ENCODE peak calls at places on chromosome 12, in seven cellular contexts. I is GM12864, O is fibroblast of mammary gland, P is colonic mucosa, B is ovary, Z is pancreas, L is heart left ventricle. D is an unnamed sample.

GRCh38 chr12:75389061-75389460 is 1.8 kb upstream of the GLIPR1L2 start:
- DNase-seq in L (no peak), I (no peak), P (no peak), Z (no peak), B (no peak), O (peak), D (no peak)

GRCh38 chr12:19200261-19200660 is 70.7 kb downstream of the PLEKHA5 start:
- DNase-seq in B (no peak), L (no peak), Z (no peak), P (no peak), I (no peak), O (peak), D (no peak)

GRCh38 chr12:33376153-33376552 is 63.5 kb downstream of the SYT10 start:
- DNase-seq in L (no peak), O (no peak), P (no peak), I (no peak), B (no peak), Z (no peak), D (no peak)

GRCh38 chr12:93019911-93020224 is 90.8 kb upstream of the EEA1 start:
- DNase-seq in B (peak), O (no peak), I (no peak), P (peak), Z (peak), L (no peak), D (no peak)

GRCh38 chr12:4932576-4932975 is 22.9 kb downstream of the KCNA1 start:
- DNase-seq in I (no peak), Z (no peak), P (no peak), L (no peak), B (no peak), O (no peak), D (no peak)

GRCh38 chr12:128787827-128788226 is 35.9 kb downstream of the SLC15A4 start:
- DNase-seq in L (no peak), P (no peak), O (no peak), I (no peak), B (no peak), Z (no peak), D (no peak)

GRCh38 chr12:62686938-62687337 is 220.3 kb downstream of the MON2 start:
- DNase-seq in O (peak), P (no peak), B (no peak), I (no peak), L (no peak), Z (no peak), D (no peak)

GRCh38 chr12:32877670-32878459 is 18.7 kb downstream of the PKP2 start:
- DNase-seq in Z (peak), B (no peak), I (no peak), L (peak), O (peak), P (no peak), D (no peak)

GRCh38 chr12:121711925-121712461 is 559 bp upstream of the TMEM120B start:
- DNase-seq in I (no peak), O (peak), P (peak), B (no peak), Z (peak), L (peak), D (peak)

GRCh38 chr12:1611775-1612174 is 17.3 kb upstream of the WNT5B start:
- DNase-seq in L (no peak), B (no peak), Z (no peak), O (peak), P (no peak), I (no peak), D (no peak)

GRCh38 chr12:62977419-62977818 is 42.5 kb upstream of the PPM1H start:
- DNase-seq in O (peak), I (no peak), Z (no peak), L (no peak), B (no peak), P (no peak), D (no peak)

GRCh38 chr12:66071556-66071955 is 59.0 kb downstream of the LLPH start:
- DNase-seq in B (no peak), P (no peak), O (no peak), L (no peak), Z (no peak), I (no peak), D (no peak)

GRCh38 chr12:118038122-118038521 is 21.6 kb downstream of the RFC5 start:
- DNase-seq in Z (no peak), L (no peak), P (no peak), I (no peak), O (no peak), B (no peak), D (no peak)

GRCh38 chr12:96571101-96571862 is 81.9 kb downstream of the CFAP54 start:
- DNase-seq in O (peak), L (no peak), P (no peak), Z (no peak), B (no peak), I (peak), D (no peak)

GRCh38 chr12:88932457-88932856 is 352.2 kb upstream of the KITLG start:
- DNase-seq in Z (no peak), B (no peak), I (no peak), P (no peak), L (no peak), O (no peak), D (no peak)

GRCh38 chr12:100266163-100266801 is 597 bp downstream of the DEPDC4 start:
- DNase-seq in L (no peak), I (no peak), Z (peak), P (no peak), O (no peak), B (peak), D (no peak)

GRCh38 chr12:96501139-96501741 is 11.9 kb downstream of the CFAP54 start:
- DNase-seq in B (no peak), O (peak), Z (peak), L (peak), P (peak), I (peak), D (no peak)

GRCh38 chr12:4908694-4909396 is 860 bp upstream of the KCNA1 start:
- DNase-seq in I (no peak), P (no peak), L (no peak), Z (no peak), B (no peak), O (peak), D (peak)

GRCh38 chr12:105228494-105228893 is 7.5 kb downstream of the APPL2 start:
- DNase-seq in I (no peak), O (peak), Z (no peak), L (no peak), B (no peak), P (no peak), D (no peak)

GRCh38 chr12:2353691-2354090 is 300.9 kb downstream of the CACNA1C start:
- DNase-seq in Z (no peak), P (no peak), B (no peak), L (no peak), I (no peak), O (no peak), D (no peak)

GRCh38 chr12:76006028-76006916 is 25.3 kb downstream of the PHLDA1 start:
- DNase-seq in B (no peak), O (no peak), L (no peak), P (no peak), Z (no peak), I (no peak), D (no peak)

GRCh38 chr12:76346798-76347420 is 1.3 kb downstream of the BBS10 start:
- DNase-seq in B (no peak), Z (no peak), L (no peak), O (peak), I (peak), P (no peak), D (no peak)

GRCh38 chr12:32496946-32497345 is 97.6 kb downstream of the FGD4 start:
- DNase-seq in P (no peak), Z (no peak), B (no peak), L (no peak), I (no peak), O (no peak), D (no peak)

GRCh38 chr12:9736931-9737705 is 4.2 kb upstream of the CLECL1 start:
- DNase-seq in O (no peak), P (no peak), B (no peak), I (no peak), Z (no peak), L (no peak), D (no peak)

GRCh38 chr12:9731393-9731792 is 1.5 kb downstream of the CLECL1 start:
- DNase-seq in I (no peak), O (no peak), B (no peak), L (no peak), P (no peak), Z (no peak), D (no peak)

GRCh38 chr12:9732966-9733461 is at the start of gene CLECL1:
- DNase-seq in O (no peak), P (no peak), I (peak), B (no peak), Z (no peak), L (no peak), D (no peak)

GRCh38 chr12:9731797-9732196 is 1.1 kb downstream of the CLECL1 start:
- DNase-seq in O (no peak), P (no peak), B (no peak), I (no peak), Z (no peak), L (no peak), D (no peak)

DNA sequence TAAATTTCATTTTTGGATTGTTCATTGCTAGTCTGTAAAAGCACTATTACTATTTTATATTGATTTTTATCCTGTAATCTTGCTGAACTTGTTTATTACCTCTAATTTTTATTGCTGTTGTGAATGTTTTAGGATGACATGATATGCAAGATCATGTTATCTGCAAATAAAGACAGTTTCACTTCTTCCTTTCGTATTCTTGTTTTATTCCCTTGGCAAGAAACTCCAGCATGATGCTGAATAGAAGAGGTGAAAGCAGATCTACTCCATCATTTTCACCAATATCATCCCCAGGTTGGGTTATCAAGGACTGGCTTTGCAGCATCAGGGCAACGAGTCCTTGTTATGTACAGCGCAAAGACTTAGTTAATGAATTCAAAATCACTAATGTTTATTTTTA is 2.7 kb upstream of the CLECL1 start:
- DNase-seq in O (no peak), P (no peak), B (no peak), I (no peak), L (no peak), Z (no peak), D (no peak)
- TF ChIP-seq CTCF in O (no peak), P (no peak), B (no peak), I (no peak), L (no peak), Z (no peak), D (no peak)

DNA sequence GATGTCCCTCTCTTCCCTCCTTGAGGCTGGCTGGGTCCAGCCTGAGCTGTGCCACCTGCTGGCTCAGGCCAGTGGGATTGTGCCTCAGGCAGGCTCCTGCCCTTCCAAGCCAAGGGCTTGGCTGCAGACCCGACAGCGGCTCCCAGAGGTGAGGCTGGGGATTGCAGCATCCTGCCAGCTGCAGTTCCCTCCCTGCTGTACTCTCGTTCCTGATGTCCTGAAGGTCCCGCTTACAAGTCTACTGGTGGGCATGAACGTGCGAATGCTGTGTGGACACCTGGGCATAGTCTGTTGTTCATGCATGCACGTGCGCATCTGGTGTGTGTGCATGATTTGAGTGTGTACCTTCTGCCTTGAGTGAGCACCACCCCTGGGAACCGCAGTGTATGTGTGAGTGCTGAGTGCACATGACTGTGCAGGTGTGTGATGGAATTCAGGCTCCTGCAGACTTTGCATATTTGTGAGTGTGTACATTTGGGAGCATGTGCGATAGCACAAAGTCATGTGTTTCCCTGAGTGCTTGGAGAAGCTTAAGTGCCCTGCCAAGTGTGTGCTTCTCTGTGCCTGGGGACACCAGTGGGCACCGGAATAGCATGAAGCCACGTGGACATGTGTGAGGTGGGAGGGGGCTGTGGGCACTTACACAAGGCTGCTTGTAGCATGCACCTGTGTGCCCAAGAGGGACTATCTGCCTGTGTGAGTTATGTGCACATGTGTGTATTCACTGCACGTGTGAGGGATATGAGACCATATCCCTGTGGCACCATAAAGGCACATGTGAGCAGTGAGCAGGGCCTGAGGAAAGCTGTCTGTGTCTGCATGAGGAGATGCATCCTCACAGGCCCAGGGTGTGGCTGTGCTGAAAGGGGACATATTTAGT is 19.3 kb upstream of the KRT7 start:
- DNase-seq in L (peak), O (peak), B (peak), Z (peak), I (no peak), P (peak), D (peak)
- TF ChIP-seq CTCF in L (peak), O (peak), B (peak), Z (peak), I (peak), P (peak), D (peak)

GRCh38 chr12:57735952-57736742 is 2.4 kb downstream of the AGAP2 start:
- DNase-seq in Z (no peak), O (peak), I (no peak), P (no peak), L (peak), B (no peak), D (peak)
- TF ChIP-seq CTCF in Z (no peak), O (peak), I (no peak), P (no peak), L (no peak), B (no peak), D (no peak)

DNA sequence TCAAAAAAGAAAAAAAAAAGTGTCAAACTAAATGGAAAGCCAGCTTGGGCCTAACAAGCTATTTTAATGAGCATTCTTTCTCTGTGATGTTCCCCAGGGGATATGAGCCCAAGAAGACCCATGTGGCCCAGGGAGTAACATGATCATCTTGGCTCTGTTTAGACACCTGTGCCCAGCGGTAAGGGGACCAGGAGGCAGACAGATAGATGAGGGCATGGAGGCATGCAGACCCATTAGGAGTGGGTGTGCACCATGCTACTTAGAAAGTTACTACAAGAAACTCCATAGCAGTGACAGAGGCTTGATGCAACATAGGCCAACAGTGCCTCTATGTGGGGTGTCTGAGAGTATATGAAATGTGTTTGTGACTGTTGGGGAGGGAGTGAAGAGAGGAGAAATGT is 3.1 kb upstream of the CREBL2 start:
- DNase-seq in Z (no peak), L (no peak), B (no peak), O (no peak), P (no peak), I (no peak), D (no peak)
- TF ChIP-seq CTCF in Z (no peak), L (no peak), B (no peak), O (no peak), P (no peak), I (peak), D (no peak)

GRCh38 chr12:123973552-123974341 is 732 bp downstream of the ZNF664 start:
- DNase-seq in O (no peak), B (peak), L (peak), I (no peak), P (peak), Z (peak), D (peak)
- TF ChIP-seq CTCF in O (no peak), B (no peak), L (no peak), I (no peak), P (no peak), Z (no peak), D (no peak)

GRCh38 chr12:120584343-120585149 is 3.3 kb upstream of the POP5 start:
- DNase-seq in Z (peak), P (peak), O (peak), B (peak), I (no peak), L (peak), D (peak)
- TF ChIP-seq CTCF in Z (no peak), P (peak), O (no peak), B (peak), I (peak), L (peak), D (peak)

GRCh38 chr12:12236896-12237295 is 29.9 kb downstream of the LRP6 start:
- DNase-seq in P (no peak), O (no peak), L (no peak), Z (no peak), I (no peak), B (no peak), D (no peak)
- TF ChIP-seq CTCF in P (no peak), O (no peak), L (no peak), Z (no peak), I (no peak), B (no peak), D (no peak)

DNA sequence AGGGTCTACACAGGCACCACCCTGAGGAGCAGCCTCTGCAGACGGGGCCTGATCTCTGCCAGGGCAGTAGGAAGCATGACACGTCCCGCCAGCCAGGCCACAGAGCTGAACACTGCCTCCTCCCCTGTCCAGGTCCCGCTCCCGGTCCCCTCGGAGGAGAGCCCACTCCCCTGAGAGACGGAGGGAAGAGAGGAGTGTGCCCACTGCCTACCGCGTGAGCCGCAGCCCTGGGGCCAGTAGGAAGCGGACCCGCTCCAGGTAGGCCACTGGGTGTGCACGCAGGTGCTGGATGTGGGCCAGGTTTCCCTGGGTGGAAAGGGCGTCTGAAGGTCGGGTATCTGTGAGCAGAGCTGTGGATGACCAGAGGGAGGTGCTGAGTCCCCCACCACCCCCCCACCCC is 41.9 kb upstream of the MMP17 start:
- DNase-seq in I (no peak), Z (no peak), P (no peak), O (no peak), L (no peak), B (no peak), D (no peak)
- TF ChIP-seq CTCF in I (no peak), Z (no peak), P (no peak), O (no peak), L (no peak), B (no peak), D (no peak)